ENCODE peak calls at places on chromosomes 13 and 19, in nine cellular contexts. R, P, W, Z, V, L, M, O and B are unnamed samples.
A peak's percentile ranks its signal among the peaks of the same experiment; 100 is the strongest.

GRCh38 chr19:42683917-42684513 is 56.3 kb downstream of the PSG3 start:
- DNase-seq in P (no peak), V (peak; percentile 32), W (no peak), Z (no peak), R (no peak), M (no peak), O (peak; percentile 10), L (peak; percentile 13), B (no peak)

GRCh38 chr13:21964686-21965085 is 293.8 kb downstream of the FGF9 start:
- DNase-seq in L (no peak), P (no peak), M (no peak), W (no peak), R (no peak), Z (no peak), O (no peak), V (no peak), B (no peak)

GRCh38 chr13:75326173-75327131 is 155.5 kb downstream of the TBC1D4 start:
- DNase-seq in M (no peak), R (peak; percentile 45), W (no peak), V (peak; percentile 71), Z (peak; percentile 33), O (no peak), P (no peak), L (no peak), B (no peak)

GRCh38 chr19:54905908-54906511 is at the start of gene NCR1:
- DNase-seq in Z (no peak), L (no peak), P (no peak), M (no peak), O (no peak), R (no peak), W (no peak), V (peak; percentile 15), B (no peak)

GRCh38 chr13:106475852-106476251 is 59.6 kb downstream of the EFNB2 start:
- DNase-seq in R (no peak), V (no peak), Z (no peak), L (no peak), P (no peak), M (no peak), W (no peak), O (no peak), B (no peak)

GRCh38 chr13:34931572-34931971 is 10.5 kb upstream of the NBEA start:
- DNase-seq in V (no peak), W (peak; percentile 14), P (no peak), Z (no peak), O (no peak), R (no peak), M (no peak), L (peak; percentile 11), B (no peak)

GRCh38 chr13:37715606-37716015 is 117.0 kb upstream of the POSTN start:
- DNase-seq in P (peak; percentile 80), Z (no peak), M (no peak), R (no peak), O (no peak), W (peak; percentile 10), V (no peak), L (peak; percentile 68), B (no peak)

GRCh38 chr13:86725105-86725504 is 925.9 kb upstream of the SLITRK6 start:
- DNase-seq in P (no peak), R (no peak), O (no peak), L (no peak), M (no peak), W (no peak), V (no peak), Z (no peak), B (no peak)

GRCh38 chr19:47232422-47233211 is 1.6 kb upstream of the BBC3 start:
- DNase-seq in L (peak; percentile 80), P (no peak), O (no peak), W (no peak), Z (no peak), R (no peak), M (no peak), V (no peak), B (no peak)

GRCh38 chr19:1146418-1146711 is 27.7 kb downstream of the SBNO2 start:
- DNase-seq in P (no peak), Z (no peak), V (no peak), W (no peak), O (no peak), M (no peak), R (no peak), L (no peak), B (no peak)

GRCh38 chr13:60986301-60986700 is 429.3 kb downstream of the PCDH20 start:
- DNase-seq in Z (no peak), V (no peak), R (no peak), L (no peak), P (no peak), W (no peak), M (no peak), O (no peak), B (no peak)

GRCh38 chr19:32316034-32316433 is 29.4 kb upstream of the ZNF507 start:
- DNase-seq in L (no peak), M (no peak), R (no peak), Z (no peak), P (no peak), O (no peak), V (no peak), W (no peak), B (no peak)

GRCh38 chr19:3276341-3276799 is 51.9 kb downstream of the CELF5 start:
- DNase-seq in O (no peak), R (peak; percentile 36), Z (peak; percentile 54), W (no peak), L (no peak), P (no peak), M (no peak), V (peak; percentile 53), B (no peak)

GRCh38 chr13:77000475-77000874 is 8.6 kb downstream of the CLN5 start:
- DNase-seq in P (no peak), O (no peak), Z (no peak), M (no peak), L (no peak), V (no peak), W (peak; percentile 56), R (no peak), B (no peak)

GRCh38 chr13:111572956-111573355 is 252.5 kb downstream of the TEX29 start:
- DNase-seq in L (no peak), V (no peak), Z (no peak), M (no peak), P (no peak), W (no peak), R (no peak), O (no peak), B (no peak)

GRCh38 chr19:31331536-31331935 is 17.7 kb downstream of the TSHZ3 start:
- DNase-seq in O (no peak), L (no peak), W (no peak), V (no peak), P (no peak), Z (no peak), R (no peak), M (no peak), B (no peak)